ENCODE peak calls at places on chromosomes 12 and 14, in six cellular contexts. One of them, this sample, is unnamed.
A peak's percentile ranks its signal among the peaks of the same experiment; 100 is the strongest.

GRCh38 chr12:65324056-65324455 is 45.6 kb downstream of the MSRB3 start:
- DNase-seq in naive thymus-derived CD4-positive, alpha-beta T cell: no peak
- DNase-seq in GM13977: no peak
- DNase-seq in lower lobe of right lung: no peak
- DNase-seq in adrenal gland: no peak
- DNase-seq in EH: peak; percentile 60
- DNase-seq in this sample: no peak

GRCh38 chr12:8554451-8555195 is 13.9 kb upstream of the CLEC4E start:
- DNase-seq in adrenal gland: no peak
- DNase-seq in GM13977: no peak
- DNase-seq in naive thymus-derived CD4-positive, alpha-beta T cell: no peak
- DNase-seq in EH: peak; percentile 23
- DNase-seq in lower lobe of right lung: no peak
- DNase-seq in this sample: no peak

GRCh38 chr14:23430733-23431105 is 4.7 kb downstream of the MYH7 start:
- DNase-seq in naive thymus-derived CD4-positive, alpha-beta T cell: no peak
- DNase-seq in GM13977: no peak
- DNase-seq in lower lobe of right lung: no peak
- DNase-seq in EH: peak; percentile 50
- DNase-seq in adrenal gland: peak; percentile 22
- DNase-seq in this sample: no peak

GRCh38 chr12:40287369-40287975 is 62.7 kb downstream of the LRRK2 start:
- DNase-seq in adrenal gland: no peak
- DNase-seq in lower lobe of right lung: no peak
- DNase-seq in GM13977: no peak
- DNase-seq in naive thymus-derived CD4-positive, alpha-beta T cell: no peak
- DNase-seq in EH: no peak
- DNase-seq in this sample: no peak

GRCh38 chr14:96206461-96206860 is 1.8 kb downstream of the BDKRB2 start:
- DNase-seq in EH: no peak
- DNase-seq in lower lobe of right lung: no peak
- DNase-seq in naive thymus-derived CD4-positive, alpha-beta T cell: no peak
- DNase-seq in adrenal gland: no peak
- DNase-seq in GM13977: no peak
- DNase-seq in this sample: no peak

GRCh38 chr14:103031566-103031911 is 25.8 kb downstream of the CDC42BPB start:
- DNase-seq in GM13977: no peak
- DNase-seq in adrenal gland: no peak
- DNase-seq in naive thymus-derived CD4-positive, alpha-beta T cell: no peak
- DNase-seq in EH: no peak
- DNase-seq in lower lobe of right lung: no peak
- DNase-seq in this sample: no peak

GRCh38 chr14:104968541-104969401 is 9.4 kb downstream of the AHNAK2 start:
- DNase-seq in EH: peak; percentile 49
- DNase-seq in GM13977: no peak
- DNase-seq in adrenal gland: peak; percentile 77
- DNase-seq in lower lobe of right lung: peak; percentile 47
- DNase-seq in naive thymus-derived CD4-positive, alpha-beta T cell: no peak
- DNase-seq in this sample: no peak

GRCh38 chr12:80101126-80101525 is 1.8 kb downstream of the OTOGL start:
- DNase-seq in lower lobe of right lung: no peak
- DNase-seq in adrenal gland: no peak
- DNase-seq in EH: peak; percentile 39
- DNase-seq in GM13977: no peak
- DNase-seq in naive thymus-derived CD4-positive, alpha-beta T cell: no peak
- DNase-seq in this sample: no peak